ENCODE peak calls at places on chromosome 4, in four cellular contexts. One of them, this sample, is unnamed.
A peak's percentile ranks its signal among the peaks of the same experiment; 100 is the strongest.

GRCh38 chr4:155818639-155819038 is 47.4 kb downstream of the ASIC5 start:
- DNase-seq in HepG2: no peak
- DNase-seq in HCT116: no peak
- DNase-seq in K562: no peak
- DNase-seq in this sample: no peak

GRCh38 chr4:26320159-26320452 is 708 bp upstream of the RBPJ start:
- DNase-seq in HCT116: no peak
- DNase-seq in HepG2: peak; percentile 23
- DNase-seq in K562: no peak
- DNase-seq in this sample: no peak

GRCh38 chr4:142565771-142566170 is 280.3 kb downstream of the INPP4B start:
- DNase-seq in HCT116: no peak
- DNase-seq in HepG2: no peak
- DNase-seq in K562: no peak
- DNase-seq in this sample: no peak

GRCh38 chr4:26992657-26993361 is 132.2 kb downstream of the STIM2 start:
- DNase-seq in K562: peak; percentile 11
- DNase-seq in HCT116: no peak
- DNase-seq in HepG2: no peak
- DNase-seq in this sample: no peak

GRCh38 chr4:97759785-97760184 is 383.5 kb downstream of the STPG2 start:
- DNase-seq in HCT116: no peak
- DNase-seq in K562: no peak
- DNase-seq in HepG2: no peak
- DNase-seq in this sample: no peak

GRCh38 chr4:966266-967112 is 6.9 kb downstream of the DGKQ start:
- DNase-seq in K562: no peak
- DNase-seq in HepG2: no peak
- DNase-seq in HCT116: no peak
- DNase-seq in this sample: no peak

GRCh38 chr4:129246850-129247542 is 151.0 kb downstream of the C4orf33 start:
- DNase-seq in K562: no peak
- DNase-seq in HepG2: no peak
- DNase-seq in HCT116: no peak
- DNase-seq in this sample: no peak

GRCh38 chr4:152014280-152014679 is 253.5 kb upstream of the GATB start:
- DNase-seq in HCT116: no peak
- DNase-seq in K562: no peak
- DNase-seq in HepG2: no peak
- DNase-seq in this sample: no peak

GRCh38 chr4:88963817-88964216 is 93.2 kb downstream of the FAM13A start:
- DNase-seq in K562: no peak
- DNase-seq in HepG2: no peak
- DNase-seq in HCT116: no peak
- DNase-seq in this sample: peak; percentile 32

GRCh38 chr4:185773419-185773818 is 38.6 kb downstream of the SORBS2 start:
- DNase-seq in HCT116: no peak
- DNase-seq in K562: no peak
- DNase-seq in HepG2: no peak
- DNase-seq in this sample: no peak

GRCh38 chr4:82268050-82268825 is 105.6 kb downstream of the HNRNPD start:
- DNase-seq in K562: peak; percentile 22
- DNase-seq in HCT116: peak; percentile 29
- DNase-seq in HepG2: peak; percentile 51
- DNase-seq in this sample: peak; percentile 35

GRCh38 chr4:57504139-57504538 is 394.0 kb upstream of the IGFBP7 start:
- DNase-seq in HepG2: no peak
- DNase-seq in K562: no peak
- DNase-seq in HCT116: no peak
- DNase-seq in this sample: no peak

GRCh38 chr4:130479020-130479419 is 1383.1 kb downstream of the C4orf33 start:
- DNase-seq in HCT116: no peak
- DNase-seq in HepG2: no peak
- DNase-seq in K562: no peak
- DNase-seq in this sample: no peak

GRCh38 chr4:71229477-71230257 is 109.2 kb upstream of the SLC4A4 start:
- DNase-seq in K562: peak; percentile 13
- DNase-seq in HepG2: peak; percentile 5
- DNase-seq in HCT116: peak; percentile 7
- DNase-seq in this sample: peak; percentile 13

GRCh38 chr4:6493668-6494304 is 21.4 kb upstream of the PPP2R2C start:
- DNase-seq in HCT116: no peak
- DNase-seq in HepG2: no peak
- DNase-seq in K562: no peak
- DNase-seq in this sample: no peak

GRCh38 chr4:22456291-22456690 is 59.6 kb downstream of the ADGRA3 start:
- DNase-seq in HCT116: no peak
- DNase-seq in K562: no peak
- DNase-seq in HepG2: peak; percentile 92
- DNase-seq in this sample: no peak

GRCh38 chr4:185117300-185117934 is 25.6 kb upstream of the SLC25A4 start:
- DNase-seq in HepG2: no peak
- DNase-seq in K562: no peak
- DNase-seq in HCT116: no peak
- DNase-seq in this sample: no peak

GRCh38 chr4:85565761-85566480 is 91.0 kb downstream of the ARHGAP24 start:
- DNase-seq in HepG2: no peak
- DNase-seq in K562: no peak
- DNase-seq in HCT116: no peak
- DNase-seq in this sample: no peak

GRCh38 chr4:145786830-145787229 is 106.9 kb downstream of the C4orf51 start:
- DNase-seq in HepG2: no peak
- DNase-seq in K562: no peak
- DNase-seq in HCT116: no peak
- DNase-seq in this sample: no peak

GRCh38 chr4:26425953-26426352 is 64.3 kb downstream of the CCKAR start:
- DNase-seq in HCT116: no peak
- DNase-seq in K562: no peak
- DNase-seq in HepG2: no peak
- DNase-seq in this sample: no peak

GRCh38 chr4:140180577-140180976 is 26.6 kb upstream of the MAML3 start:
- DNase-seq in HCT116: no peak
- DNase-seq in K562: no peak
- DNase-seq in HepG2: no peak
- DNase-seq in this sample: no peak

GRCh38 chr4:184437565-184437964 is 36.8 kb downstream of the IRF2 start:
- DNase-seq in K562: no peak
- DNase-seq in HepG2: no peak
- DNase-seq in HCT116: no peak
- DNase-seq in this sample: no peak

GRCh38 chr4:169243808-169244207 is 26.9 kb downstream of the SH3RF1 start:
- DNase-seq in K562: no peak
- DNase-seq in HepG2: peak; percentile 73
- DNase-seq in HCT116: no peak
- DNase-seq in this sample: no peak

GRCh38 chr4:142940614-142941013 is 94.5 kb upstream of the INPP4B start:
- DNase-seq in HCT116: no peak
- DNase-seq in HepG2: no peak
- DNase-seq in K562: no peak
- DNase-seq in this sample: no peak

GRCh38 chr4:8920289-8920965 is 48.8 kb upstream of the HMX1 start:
- DNase-seq in HCT116: no peak
- DNase-seq in HepG2: no peak
- DNase-seq in K562: no peak
- DNase-seq in this sample: no peak

GRCh38 chr4:86271057-86271456 is 88.8 kb downstream of the MAPK10 start:
- DNase-seq in K562: no peak
- DNase-seq in HepG2: no peak
- DNase-seq in HCT116: no peak
- DNase-seq in this sample: no peak

GRCh38 chr4:82594466-82594865 is 32.7 kb upstream of the TMEM150C start:
- DNase-seq in HepG2: no peak
- DNase-seq in K562: no peak
- DNase-seq in HCT116: no peak
- DNase-seq in this sample: no peak

GRCh38 chr4:116872308-116872707 is 213.1 kb downstream of the TRAM1L1 start:
- DNase-seq in HepG2: no peak
- DNase-seq in K562: no peak
- DNase-seq in HCT116: no peak
- DNase-seq in this sample: no peak

GRCh38 chr4:23333946-23334878 is 555.6 kb downstream of the PPARGC1A start:
- DNase-seq in HepG2: no peak
- DNase-seq in K562: peak; percentile 9
- DNase-seq in HCT116: no peak
- DNase-seq in this sample: no peak

GRCh38 chr4:175996231-175996630 is 69.4 kb upstream of the WDR17 start:
- DNase-seq in HCT116: no peak
- DNase-seq in HepG2: no peak
- DNase-seq in K562: no peak
- DNase-seq in this sample: no peak

DNA sequence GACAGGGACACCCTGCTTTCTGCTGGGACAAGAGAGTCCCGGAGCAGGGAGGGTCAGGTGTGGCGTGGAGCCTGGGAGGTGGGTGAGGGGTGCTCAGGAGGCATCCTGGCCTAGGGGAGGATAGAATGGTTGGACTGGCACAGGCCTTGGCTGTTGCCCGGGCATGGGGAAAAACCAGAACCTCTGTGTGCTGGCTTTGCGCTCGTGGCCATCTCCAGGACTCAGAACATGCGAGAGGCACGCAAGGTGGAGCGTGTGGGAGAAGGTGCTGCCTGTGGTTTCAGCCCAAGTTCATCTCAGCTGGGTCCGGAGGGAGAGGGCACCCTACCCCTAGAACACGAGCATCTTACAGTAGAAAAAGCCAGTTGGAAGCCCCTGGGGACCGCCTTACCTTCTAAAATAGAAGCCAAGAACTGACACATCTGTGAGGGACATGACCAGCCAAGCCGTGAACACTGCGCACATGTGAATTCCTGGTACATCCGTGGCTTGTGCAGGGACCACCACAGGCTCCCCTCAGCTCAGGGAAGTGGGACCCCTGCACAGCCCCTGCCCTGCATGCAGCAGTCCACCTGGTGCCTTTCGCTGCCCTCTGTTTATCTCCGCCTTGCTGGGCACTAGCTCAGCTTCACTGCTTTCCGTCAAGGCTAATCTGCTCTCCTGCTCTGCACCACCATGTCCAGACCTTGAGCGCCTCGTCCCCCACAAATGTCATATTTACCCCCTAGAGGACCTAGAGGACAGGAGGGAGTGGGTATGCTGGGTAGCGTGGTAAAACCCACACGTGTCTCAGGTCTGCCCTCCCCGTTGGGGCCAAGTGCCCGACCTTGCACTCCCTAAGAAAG is 13.5 kb downstream of the MSANTD1 start:
- DNase-seq in HCT116: no peak
- DNase-seq in HepG2: no peak
- DNase-seq in K562: no peak
- DNase-seq in this sample: no peak
- TF ChIP-seq TCF7L2 in HCT116: no peak
- TF ChIP-seq TCF7L2 in HepG2: no peak
- TF ChIP-seq TCF7L2 in K562: no peak
- TF ChIP-seq TCF7L2 in this sample: no peak

GRCh38 chr4:90121961-90122748 is 5.0 kb upstream of the CCSER1 start:
- DNase-seq in HCT116: no peak
- DNase-seq in HepG2: no peak
- DNase-seq in K562: no peak
- DNase-seq in this sample: no peak
- TF ChIP-seq SIN3A in HCT116: no peak
- TF ChIP-seq SIN3A in HepG2: no peak
- TF ChIP-seq SIN3A in K562: no peak
- TF ChIP-seq SIN3A in this sample: no peak

DNA sequence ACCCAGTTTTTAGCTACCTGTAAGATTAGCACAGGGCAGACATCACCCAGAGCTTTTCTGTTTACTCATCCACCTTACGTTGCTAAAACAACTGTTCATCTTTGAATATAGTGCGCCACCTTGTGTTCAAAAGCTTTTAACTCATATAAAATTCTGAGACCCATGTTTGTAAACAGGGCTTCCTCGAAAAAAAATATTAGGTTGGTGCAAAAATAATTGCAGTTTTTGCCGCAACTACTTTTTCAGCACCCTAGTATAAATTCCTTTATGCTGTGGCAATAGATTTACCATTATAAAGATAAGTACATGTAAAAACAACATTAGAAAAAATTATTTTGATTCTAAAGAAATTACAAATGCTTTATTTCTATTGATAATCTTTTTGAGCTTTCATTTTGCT is 147.9 kb downstream of the LRBA start:
- DNase-seq in K562: peak; percentile 54
- DNase-seq in HepG2: peak; percentile 76
- DNase-seq in HCT116: peak; percentile 73
- DNase-seq in this sample: no peak
- TF ChIP-seq TCF7L2 in K562: no peak
- TF ChIP-seq TCF7L2 in HepG2: no peak
- TF ChIP-seq TCF7L2 in HCT116: no peak
- TF ChIP-seq TCF7L2 in this sample: no peak

GRCh38 chr4:17322514-17322913 is 189.4 kb downstream of the QDPR start:
- DNase-seq in HepG2: no peak
- DNase-seq in K562: no peak
- DNase-seq in HCT116: no peak
- DNase-seq in this sample: no peak
- TF ChIP-seq SIN3A in HepG2: no peak
- TF ChIP-seq SIN3A in K562: no peak
- TF ChIP-seq SIN3A in HCT116: no peak
- TF ChIP-seq SIN3A in this sample: no peak

DNA sequence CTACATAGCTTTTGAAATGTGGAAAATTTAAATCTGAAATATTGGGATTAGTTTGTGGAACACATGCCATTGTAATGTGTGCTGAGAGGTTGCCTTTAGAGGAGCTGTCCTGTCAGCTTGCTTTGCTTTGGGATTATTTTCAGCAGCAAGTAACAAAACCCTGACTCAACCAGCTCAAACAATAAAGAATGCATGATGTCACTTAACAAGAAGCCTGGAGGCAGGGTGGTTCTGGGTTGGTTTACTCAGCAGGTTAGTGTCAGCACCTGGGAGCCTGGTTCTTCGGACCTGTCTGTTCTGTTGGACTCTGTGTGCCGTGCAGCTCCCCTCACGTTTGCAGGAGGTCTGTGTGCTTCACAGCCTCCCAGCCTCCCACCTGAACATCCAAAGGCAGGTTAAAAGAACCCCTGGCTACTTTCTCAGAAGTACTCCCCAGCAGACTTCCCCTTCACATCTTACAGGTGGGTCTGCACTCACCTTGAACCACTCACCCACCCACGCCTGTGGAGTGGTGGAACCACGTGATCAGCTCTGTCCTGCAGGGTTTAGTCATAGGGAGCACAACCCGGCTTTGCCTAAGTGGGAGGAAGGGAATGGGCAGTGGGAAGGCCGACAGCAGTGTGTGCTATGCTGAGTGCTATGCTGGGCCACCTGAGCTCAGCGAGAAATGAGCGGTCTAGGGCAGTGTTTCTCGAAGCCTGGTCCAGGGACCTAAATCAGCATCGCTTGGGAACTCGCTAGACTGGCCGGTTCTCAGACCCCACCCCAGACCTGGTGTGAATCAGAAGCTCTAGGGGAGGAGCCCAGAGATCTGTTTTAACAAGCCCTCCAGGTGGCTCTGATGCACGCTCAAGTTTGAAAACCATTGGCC is 20.4 kb downstream of the TMEM131L start:
- DNase-seq in HCT116: peak; percentile 74
- DNase-seq in HepG2: peak; percentile 72
- DNase-seq in K562: no peak
- DNase-seq in this sample: peak; percentile 53
- TF ChIP-seq TCF7L2 in HCT116: no peak
- TF ChIP-seq TCF7L2 in HepG2: no peak
- TF ChIP-seq TCF7L2 in K562: no peak
- TF ChIP-seq TCF7L2 in this sample: no peak

This sample was measured in Panc1.